ENCODE peak calls at places on chromosomes 13 and 19, in seven cellular contexts. K is sigmoid colon, A is prostate gland, E is H1, D is HL-60, R is GM23338, U is stomach. Q is an unnamed sample.

GRCh38 chr13:79056706-79057105 is 349.3 kb downstream of the RBM26 start:
- DNase-seq in K (no peak), A (no peak), E (no peak), D (no peak), R (peak), U (no peak), Q (no peak)

GRCh38 chr19:23996549-23996948 is 81.9 kb downstream of the ZNF726 start:
- DNase-seq in K (no peak), A (no peak), E (no peak), D (peak), R (peak), U (no peak), Q (no peak)

GRCh38 chr13:99614465-99614885 is 113.2 kb downstream of the TM9SF2 start:
- DNase-seq in K (no peak), A (peak), E (no peak), D (no peak), R (peak), U (peak), Q (no peak)

GRCh38 chr19:57310792-57311191 is 9.5 kb upstream of the ZNF543 start:
- DNase-seq in K (no peak), A (no peak), E (no peak), D (no peak), R (no peak), U (no peak), Q (no peak)

GRCh38 chr13:109331898-109332297 is 454.5 kb downstream of the IRS2 start:
- DNase-seq in K (no peak), A (no peak), E (no peak), D (no peak), R (peak), U (no peak), Q (no peak)

GRCh38 chr13:50379584-50379983 is 364.3 kb downstream of the KCNRG start:
- DNase-seq in K (no peak), A (no peak), E (no peak), D (no peak), R (no peak), U (no peak), Q (no peak)

GRCh38 chr19:24159707-24160106 is 72.7 kb downstream of the ZNF254 start:
- DNase-seq in K (no peak), A (no peak), E (peak), D (no peak), R (peak), U (no peak), Q (no peak)

GRCh38 chr19:15443838-15444237 is 5.9 kb downstream of the WIZ start:
- DNase-seq in K (no peak), A (no peak), E (no peak), D (no peak), R (no peak), U (no peak), Q (no peak)

GRCh38 chr13:103430368-103430767 is 364.2 kb upstream of the SLC10A2 start:
- DNase-seq in K (no peak), A (no peak), E (no peak), D (no peak), R (no peak), U (no peak), Q (no peak)

GRCh38 chr19:33577947-33578346 is 43.8 kb upstream of the CHST8 start:
- DNase-seq in K (no peak), A (no peak), E (no peak), D (no peak), R (no peak), U (no peak), Q (no peak)

GRCh38 chr13:35874704-35875103 is 256.5 kb downstream of the DCLK1 start:
- DNase-seq in K (no peak), A (no peak), E (no peak), D (no peak), R (no peak), U (no peak), Q (no peak)

GRCh38 chr13:80873589-80873988 is 532.7 kb upstream of the SPRY2 start:
- DNase-seq in K (no peak), A (no peak), E (no peak), D (peak), R (no peak), U (no peak), Q (no peak)

GRCh38 chr19:37998801-37999308 is 91.8 kb downstream of the SIPA1L3 start:
- DNase-seq in K (no peak), A (no peak), E (no peak), D (no peak), R (no peak), U (no peak), Q (no peak)

GRCh38 chr19:38478273-38478971 is 44.9 kb downstream of the RYR1 start:
- DNase-seq in K (no peak), A (no peak), E (no peak), D (no peak), R (peak), U (no peak), Q (no peak)

GRCh38 chr13:40352385-40352778 is 314.1 kb downstream of the FOXO1 start:
- DNase-seq in K (peak), A (no peak), E (no peak), D (no peak), R (no peak), U (no peak), Q (no peak)

GRCh38 chr13:99307648-99308339 is 595 bp upstream of the GPR183 start:
- DNase-seq in K (no peak), A (no peak), E (no peak), D (no peak), R (no peak), U (no peak), Q (no peak)

GRCh38 chr19:42386974-42387707 is 3.0 kb downstream of the CNFN start:
- DNase-seq in K (peak), A (peak), E (no peak), D (peak), R (peak), U (peak), Q (no peak)

GRCh38 chr19:18388328-18389094 is 2.6 kb downstream of the GDF15 start:
- DNase-seq in K (peak), A (peak), E (no peak), D (peak), R (peak), U (peak), Q (no peak)

GRCh38 chr13:34352958-34353357 is 535.0 kb downstream of the RFC3 start:
- DNase-seq in K (no peak), A (no peak), E (no peak), D (no peak), R (no peak), U (no peak), Q (no peak)

GRCh38 chr19:2168619-2169424 is 5.1 kb downstream of the DOT1L start:
- DNase-seq in K (peak), A (peak), E (no peak), D (peak), R (no peak), U (peak), Q (no peak)

GRCh38 chr19:39372941-39373340 is 18.0 kb downstream of the PAF1 start:
- DNase-seq in K (no peak), A (no peak), E (no peak), D (no peak), R (no peak), U (no peak), Q (no peak)

GRCh38 chr19:19591133-19591825 is 27.2 kb downstream of the PBX4 start:
- DNase-seq in K (no peak), A (peak), E (peak), D (peak), R (peak), U (peak), Q (peak)
- H3K27ac ChIP-seq in K (peak), A (no peak), E (peak), D (peak), R (peak), U (peak), Q (peak)

DNA sequence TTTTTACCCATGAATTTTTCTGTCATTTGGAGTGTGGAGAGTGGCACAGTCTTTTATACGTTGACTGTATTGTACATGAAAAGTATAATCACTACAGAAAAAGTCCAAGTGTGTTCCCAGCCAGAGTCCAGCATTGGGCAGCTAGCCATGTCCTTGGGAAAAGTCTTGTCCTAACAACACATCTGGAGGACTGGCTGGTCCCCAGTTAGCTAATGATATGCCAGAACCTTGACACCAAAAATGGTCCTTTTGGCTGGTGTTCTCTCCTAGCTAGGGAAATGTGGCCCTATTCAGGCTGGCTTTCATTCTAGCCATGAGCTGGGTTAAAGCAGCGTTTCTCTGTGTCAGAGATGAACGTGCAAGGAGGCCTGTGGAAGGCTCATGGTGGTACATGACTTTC is 98.9 kb downstream of the ESD start:
- DNase-seq in K (peak), A (no peak), E (no peak), D (no peak), R (no peak), U (peak), Q (no peak)
- TF ChIP-seq POLR2AphosphoS5 in K (peak), A (no peak), E (no peak), D (no peak), R (no peak), U (peak), Q (no peak)

DNA sequence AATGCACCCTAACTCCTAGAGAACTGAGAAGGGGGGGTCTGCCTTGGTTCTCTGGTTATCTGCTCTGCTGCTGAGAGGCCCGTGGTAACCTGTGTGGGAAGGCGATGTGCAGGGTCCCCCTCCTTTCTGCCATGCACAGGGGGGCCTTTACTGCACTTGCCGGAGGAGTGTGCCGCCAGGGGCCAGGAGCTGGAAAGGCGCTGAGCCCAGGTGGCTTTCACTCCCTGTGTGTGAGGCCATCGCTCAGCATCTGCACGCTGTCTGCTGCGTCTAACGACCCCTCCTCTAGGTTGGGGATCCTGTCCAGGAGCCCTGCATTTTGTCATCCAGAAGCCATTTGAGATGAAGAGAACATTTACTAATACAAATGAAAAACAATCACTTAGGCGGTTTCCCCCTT is 37.0 kb upstream of the TEX29 start:
- DNase-seq in K (no peak), A (no peak), E (no peak), D (no peak), R (no peak), U (no peak), Q (no peak)
- H3K27ac ChIP-seq in K (peak), A (peak), E (no peak), D (no peak), R (no peak), U (no peak), Q (no peak)

GRCh38 chr13:112457485-112457884 is 81.3 kb downstream of the SPACA7 start:
- DNase-seq in K (no peak), A (no peak), E (no peak), D (no peak), R (no peak), U (no peak), Q (no peak)
- TF ChIP-seq POLR2AphosphoS5 in K (no peak), A (no peak), E (no peak), D (no peak), R (no peak), U (no peak), Q (no peak)

GRCh38 chr13:95185311-95185710 is 115.9 kb downstream of the ABCC4 start:
- DNase-seq in K (no peak), A (no peak), E (no peak), D (no peak), R (no peak), U (no peak), Q (no peak)
- H3K27ac ChIP-seq in K (no peak), A (no peak), E (no peak), D (no peak), R (no peak), U (no peak), Q (no peak)

GRCh38 chr19:755063-755462 is 4.2 kb downstream of the MISP start:
- DNase-seq in K (no peak), A (no peak), E (no peak), D (no peak), R (no peak), U (no peak), Q (no peak)
- TF ChIP-seq POLR2AphosphoS5 in K (no peak), A (no peak), E (no peak), D (no peak), R (no peak), U (no peak), Q (no peak)

DNA sequence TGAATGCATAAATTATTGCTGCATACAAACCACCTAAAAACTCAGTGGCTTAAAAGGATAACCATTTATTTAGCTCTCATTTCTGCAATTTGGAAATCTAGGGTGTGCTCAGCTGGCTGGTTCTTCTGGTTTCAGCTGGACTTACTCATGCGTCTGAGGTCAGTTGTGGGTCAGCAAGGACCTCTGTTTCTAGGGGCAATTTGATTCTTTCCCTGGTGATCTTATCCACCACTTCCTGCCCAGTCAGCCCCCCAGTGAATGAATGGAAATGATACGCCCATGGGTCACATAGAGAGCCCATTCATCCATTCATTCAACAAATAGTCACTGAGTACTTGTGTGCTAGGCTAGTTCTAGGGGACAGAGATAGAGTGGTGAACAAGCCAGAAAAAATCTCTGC is 9.9 kb downstream of the FXYD5 start:
- DNase-seq in K (peak), A (no peak), E (no peak), D (no peak), R (no peak), U (no peak), Q (no peak)
- H3K27ac ChIP-seq in K (no peak), A (no peak), E (no peak), D (no peak), R (no peak), U (no peak), Q (no peak)